ENCODE peak calls at places on chromosomes 2 and 18, in four cellular contexts. O is uterus, S is HFF-Myc, J is neuronal stem cell. Q is an unnamed sample.

GRCh38 chr2:50614056-50614455 is 417.9 kb downstream of the NRXN1 start:
- DNase-seq in S (no peak), O (no peak), J (no peak), Q (no peak)

GRCh38 chr2:36567711-36568408 is 30.1 kb downstream of the FEZ2 start:
- DNase-seq in S (no peak), J (no peak), O (no peak), Q (no peak)

GRCh38 chr2:165253178-165253577 is 14.0 kb downstream of the SCN2A start:
- DNase-seq in J (no peak), O (no peak), S (no peak), Q (no peak)

GRCh38 chr2:203804766-203805484 is 62.6 kb upstream of the CTLA4 start:
- DNase-seq in J (no peak), O (no peak), S (no peak), Q (peak; percentile 44)

GRCh38 chr2:23502096-23502495 is 117.1 kb downstream of the KLHL29 start:
- DNase-seq in O (no peak), S (no peak), J (no peak), Q (no peak)

GRCh38 chr2:136058951-136059530 is 58.9 kb downstream of the CXCR4 start:
- DNase-seq in S (no peak), J (no peak), O (no peak), Q (no peak)

GRCh38 chr2:203685081-203685621 is 21.3 kb upstream of the CD28 start:
- DNase-seq in S (no peak), J (no peak), O (no peak), Q (peak; percentile 77)

GRCh38 chr2:97708608-97709007 is 4.8 kb upstream of the ZAP70 start:
- DNase-seq in O (no peak), S (no peak), J (no peak), Q (no peak)

GRCh38 chr2:127226520-127227263 is 6.6 kb upstream of the CYP27C1 start:
- DNase-seq in J (no peak), O (no peak), S (peak; percentile 84), Q (peak; percentile 88)

GRCh38 chr18:62457830-62458229 is 65.0 kb upstream of the ZCCHC2 start:
- DNase-seq in O (no peak), S (no peak), J (no peak), Q (no peak)

GRCh38 chr2:47767880-47768609 is 14.9 kb upstream of the MSH6 start:
- DNase-seq in S (no peak), O (peak; percentile 58), J (peak; percentile 59), Q (peak; percentile 26)

GRCh38 chr2:88669371-88670214 is 21.9 kb upstream of the RPIA start:
- DNase-seq in S (no peak), O (no peak), J (no peak), Q (peak; percentile 37)

GRCh38 chr2:23631391-23631790 is 246.4 kb downstream of the KLHL29 start:
- DNase-seq in J (no peak), O (no peak), S (no peak), Q (no peak)

GRCh38 chr2:25032094-25032493 is 9.8 kb upstream of the EFR3B start:
- DNase-seq in J (no peak), S (no peak), O (no peak), Q (no peak)

GRCh38 chr2:177030391-177031000 is 182.1 kb upstream of the HNRNPA3 start:
- DNase-seq in J (peak; percentile 18), S (no peak), O (no peak), Q (no peak)

GRCh38 chr2:150479075-150479915 is 8.2 kb downstream of the RND3 start:
- DNase-seq in J (no peak), O (no peak), S (no peak), Q (no peak)

GRCh38 chr2:28978606-28979005 is 2.5 kb upstream of the TOGARAM2 start:
- DNase-seq in S (no peak), O (no peak), J (no peak), Q (no peak)

GRCh38 chr2:45653125-45653524 is 1.6 kb downstream of the PRKCE start:
- DNase-seq in J (no peak), O (no peak), S (no peak), Q (no peak)

GRCh38 chr2:79849949-79850348 is 337.1 kb downstream of the CTNNA2 start:
- DNase-seq in S (no peak), J (no peak), O (no peak), Q (no peak)

GRCh38 chr18:32138332-32138731 is 46.7 kb downstream of the RNF138 start:
- DNase-seq in S (no peak), J (no peak), O (no peak), Q (no peak)

GRCh38 chr2:42854207-42854818 is 61.9 kb upstream of the HAAO start:
- DNase-seq in J (no peak), O (peak; percentile 70), S (no peak), Q (peak; percentile 90)

GRCh38 chr2:88613921-88614320 is 13.3 kb downstream of the EIF2AK3 start:
- DNase-seq in S (no peak), O (no peak), J (no peak), Q (no peak)

GRCh38 chr2:85852979-85853498 is 35.8 kb downstream of the ST3GAL5 start:
- DNase-seq in O (no peak), J (no peak), S (no peak), Q (no peak)
- H3K4me3 ChIP-seq in O (no peak overlapping the region), J (no peak overlapping the region), S (no peak overlapping the region), Q (no peak overlapping the region)

DNA sequence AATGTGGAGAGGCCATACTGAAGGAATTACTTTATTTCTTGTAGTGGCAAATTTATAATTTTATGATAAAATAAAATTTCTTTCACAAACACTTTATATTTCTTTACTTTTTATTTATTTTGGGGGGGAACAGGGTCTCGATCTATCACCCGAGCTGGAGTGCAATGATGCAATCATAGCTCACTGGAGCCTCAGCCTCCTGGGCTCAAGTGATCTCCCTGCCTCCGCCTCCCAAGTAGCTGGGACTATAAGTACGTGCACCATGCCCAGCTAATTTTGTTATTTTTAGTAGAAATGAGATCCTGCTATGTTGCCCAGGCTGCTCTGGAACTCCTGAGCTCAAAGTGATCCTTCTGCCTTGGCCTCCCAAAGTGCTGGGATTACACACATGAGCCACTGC is 59.6 kb downstream of the SOS1 start:
- DNase-seq in O (no peak), J (no peak), S (no peak), Q (no peak)
- H3K4me3 ChIP-seq in O (no peak overlapping the region), J (no peak overlapping the region), S (no peak overlapping the region), Q (no peak overlapping the region)

GRCh38 chr18:70073442-70073841 is 125.8 kb upstream of the CD226 start:
- DNase-seq in J (no peak), O (no peak), S (no peak), Q (no peak)
- H3K4me3 ChIP-seq in J (no peak overlapping the region), O (no peak overlapping the region), S (no peak overlapping the region), Q (no peak overlapping the region)

DNA sequence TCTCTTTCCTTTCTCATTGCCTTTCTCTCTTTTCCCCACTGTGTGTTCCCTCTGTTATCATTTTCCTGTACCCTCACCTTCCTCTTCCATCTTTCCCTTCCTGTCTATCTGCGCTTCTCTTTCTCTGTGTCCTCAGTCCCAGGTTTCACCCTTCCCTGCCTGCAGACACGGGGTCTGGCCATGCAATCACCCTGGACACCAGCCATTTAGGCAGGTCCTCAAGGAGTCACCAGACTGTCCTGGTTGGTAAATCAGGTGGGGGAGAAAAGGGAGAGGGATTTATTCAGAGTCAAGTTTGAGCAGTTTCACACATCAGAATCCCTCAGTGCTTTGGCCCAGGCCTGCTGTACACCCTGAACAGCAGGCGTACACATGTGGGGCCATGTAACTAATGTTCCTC is 169.3 kb downstream of the ANKRD30B start:
- DNase-seq in J (no peak), O (no peak), S (no peak), Q (no peak)
- H3K4me3 ChIP-seq in J (no peak overlapping the region), O (no peak overlapping the region), S (no peak overlapping the region), Q (no peak overlapping the region)

GRCh38 chr18:75915941-75916640 is 488.6 kb upstream of the SMIM21 start:
- DNase-seq in J (peak; percentile 84), S (no peak), O (no peak), Q (peak; percentile 42)

GRCh38 chr18:75916641-75916982 is 489.1 kb upstream of the SMIM21 start:
- DNase-seq in J (no peak), S (no peak), O (no peak), Q (no peak)
- H3K4me3 ChIP-seq in J (peak overlapping the region; percentile 33), S (no peak overlapping the region), O (no peak overlapping the region), Q (no peak overlapping the region)

GRCh38 chr2:62038980-62039771 is 133.7 kb downstream of the COMMD1 start:
- DNase-seq in O (no peak), J (no peak), S (peak; percentile 12), Q (no peak)
- H3K4me3 ChIP-seq in O (no peak overlapping the region), J (no peak overlapping the region), S (no peak overlapping the region), Q (no peak overlapping the region)

Q was measured in MG63.